ENCODE peak calls at places on chromosomes 11 and 22, in four cellular contexts. K is DMS153, D is HAP-1, J is D341Med. X is an unnamed sample.

GRCh38 chr22:48885919-48886305 is 941.8 kb downstream of the BRD1 start:
- DNase-seq in K (peak), D (no peak), J (no peak), X (no peak)

GRCh38 chr11:117872962-117873827 is 3.3 kb downstream of the FXYD6 start:
- DNase-seq in K (no peak), D (no peak), J (no peak), X (no peak)

GRCh38 chr11:91104237-91104636 is 881.4 kb upstream of the CHORDC1 start:
- DNase-seq in K (no peak), D (no peak), J (no peak), X (no peak)

GRCh38 chr11:77506857-77507256 is 33.0 kb upstream of the PAK1 start:
- DNase-seq in K (no peak), D (peak), J (no peak), X (no peak)

GRCh38 chr11:69939551-69940245 is 120.5 kb upstream of the FGF3 start:
- DNase-seq in K (no peak), D (no peak), J (no peak), X (no peak)

GRCh38 chr11:30387891-30388861 is 65.3 kb downstream of the ARL14EP start:
- DNase-seq in K (no peak), D (no peak), J (peak), X (no peak)

GRCh38 chr11:101369835-101370234 is 214.0 kb downstream of the TRPC6 start:
- DNase-seq in K (no peak), D (no peak), J (no peak), X (no peak)

GRCh38 chr11:86688398-86689179 is 16.2 kb upstream of the ME3 start:
- DNase-seq in K (no peak), D (no peak), J (no peak), X (no peak)

GRCh38 chr11:94028436-94028835 is 7.3 kb downstream of the HEPHL1 start:
- DNase-seq in K (no peak), D (no peak), J (no peak), X (no peak)

GRCh38 chr11:18271206-18271605 is 5.1 kb downstream of the SAA1 start:
- DNase-seq in K (no peak), D (no peak), J (no peak), X (no peak)

GRCh38 chr22:46105494-46106278 is 44.6 kb upstream of the PPARA start:
- DNase-seq in K (no peak), D (no peak), J (no peak), X (no peak)

GRCh38 chr11:126357055-126357962 is 1.8 kb downstream of the ST3GAL4 start:
- DNase-seq in K (no peak), D (no peak), J (no peak), X (no peak)

GRCh38 chr22:27667121-27667843 is 134.3 kb downstream of the MN1 start:
- DNase-seq in K (no peak), D (peak), J (no peak), X (no peak)

X was measured in SHP77 treated with DMSO at 0.1 percent for 48 hours.